ENCODE peak calls at places on chromosome 20, in six cellular contexts. N is HFF-Myc, F is DND-41, S is kidney epithelial cell, U is A549, L is AG04450. M is an unnamed sample.

GRCh38 chr20:58233881-58234528 is 5.6 kb upstream of the ANKRD60 start:
- DNase-seq in F (peak; percentile 41), S (no peak), U (peak; percentile 44), N (no peak), L (no peak), M (no peak)

GRCh38 chr20:13984211-13984610 is 6.2 kb downstream of the SEL1L2 start:
- DNase-seq in U (no peak), L (no peak), S (no peak), F (no peak), N (no peak), M (no peak)

GRCh38 chr20:48292806-48293205 is 507.5 kb upstream of the SULF2 start:
- DNase-seq in F (no peak), U (no peak), L (no peak), N (no peak), S (no peak), M (no peak)

GRCh38 chr20:1264727-1265126 is 1.4 kb upstream of the SNPH start:
- DNase-seq in U (no peak), L (no peak), F (no peak), N (no peak), S (no peak), M (no peak)

GRCh38 chr20:17036546-17036945 is 190.3 kb upstream of the PCSK2 start:
- DNase-seq in N (no peak), S (no peak), F (no peak), U (no peak), L (no peak), M (no peak)

GRCh38 chr20:61804896-61805295 is 260.8 kb downstream of the TAF4 start:
- DNase-seq in L (no peak), N (no peak), U (no peak), F (no peak), S (no peak), M (no peak)

GRCh38 chr20:56343861-56344381 is 14.9 kb upstream of the FAM210B start:
- DNase-seq in F (no peak), L (no peak), S (no peak), N (no peak), U (peak; percentile 55), M (no peak)

GRCh38 chr20:44711237-44711636 is 3.9 kb upstream of the CCN5 start:
- DNase-seq in L (no peak), S (no peak), U (no peak), N (no peak), F (no peak), M (no peak)

GRCh38 chr20:58138395-58138794 is 90.1 kb downstream of the ANKRD60 start:
- DNase-seq in S (no peak), U (no peak), L (no peak), N (no peak), F (no peak), M (no peak)

GRCh38 chr20:14288341-14289330 is 48.8 kb downstream of the FLRT3 start:
- DNase-seq in L (no peak), S (peak; percentile 78), U (peak; percentile 33), N (peak; percentile 1), F (no peak), M (no peak)

GRCh38 chr20:17625246-17626051 is 55.6 kb downstream of the DSTN start:
- DNase-seq in S (no peak), L (no peak), U (no peak), F (no peak), N (no peak), M (no peak)

GRCh38 chr20:53050338-53050737 is 78.2 kb downstream of the TSHZ2 start:
- DNase-seq in U (no peak), F (no peak), N (no peak), L (no peak), S (no peak), M (no peak)

GRCh38 chr20:24677626-24678328 is 208.3 kb downstream of the SYNDIG1 start:
- DNase-seq in U (no peak), L (no peak), N (no peak), S (no peak), F (no peak), M (no peak)

GRCh38 chr20:38260378-38261053 is at the start of gene KIAA1755:
- DNase-seq in F (no peak), U (no peak), N (no peak), L (no peak), S (no peak), M (no peak)
- H3K4me3 ChIP-seq in F (no peak within 1 kb of the TSS), U (no peak within 1 kb of the TSS), N (peak within 1 kb of the TSS; percentile 22), L (peak within 1 kb of the TSS; percentile 58), S (no peak within 1 kb of the TSS), M (peak within 1 kb of the TSS; percentile 24)

GRCh38 chr20:23343590-23343989 is 7.0 kb upstream of the NXT1 start:
- DNase-seq in N (no peak), L (no peak), F (no peak), U (no peak), S (no peak), M (no peak)

GRCh38 chr20:23344336-23344735 is 6.3 kb upstream of the NXT1 start:
- DNase-seq in F (no peak), N (no peak), S (no peak), L (no peak), U (no peak), M (no peak)

GRCh38 chr20:23340524-23340923 is 10.1 kb upstream of the NXT1 start:
- DNase-seq in S (peak; percentile 14), F (peak; percentile 75), N (no peak), L (no peak), U (peak; percentile 83), M (no peak)

GRCh38 chr20:23339986-23340385 is 10.6 kb upstream of the NXT1 start:
- DNase-seq in S (no peak), N (no peak), F (no peak), L (no peak), U (no peak), M (no peak)

GRCh38 chr20:23341073-23341472 is 9.5 kb upstream of the NXT1 start:
- DNase-seq in N (no peak), U (no peak), S (no peak), F (no peak), L (no peak), M (no peak)
- TF ChIP-seq CTCF in N (no peak), U (no peak), S (no peak), F (no peak), L (no peak), M (no peak)

DNA sequence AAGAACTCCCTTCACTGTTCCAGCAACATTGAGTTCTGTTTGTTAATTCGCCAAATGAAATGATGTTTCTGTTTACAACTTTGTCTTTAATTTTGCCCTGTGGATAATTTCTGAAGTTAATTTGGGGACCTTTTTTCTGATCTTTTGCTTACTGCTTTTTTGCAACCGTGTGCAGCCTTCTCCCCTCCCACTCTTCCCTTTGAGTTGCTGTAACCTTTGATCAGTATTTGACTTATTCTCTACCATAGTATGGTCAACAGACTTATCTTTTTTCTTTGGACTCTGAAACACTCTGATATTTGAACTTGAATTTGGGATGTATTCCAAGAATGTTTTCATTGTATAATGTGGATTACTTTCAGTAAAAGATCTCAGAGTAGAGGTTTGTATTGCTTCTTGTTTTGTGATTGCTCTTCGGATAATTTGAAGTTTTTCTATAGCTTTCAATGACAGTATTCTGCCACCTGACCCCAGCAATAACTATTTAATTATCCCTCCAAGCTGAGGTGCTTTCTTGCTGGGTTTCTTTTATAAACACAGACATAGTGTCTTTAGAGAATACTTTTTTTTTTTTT is 46.2 kb downstream of the LRRN4 start:
- DNase-seq in N (no peak), S (no peak), F (no peak), U (no peak), L (no peak), M (no peak)
- H3K4me3 ChIP-seq in N (peak overlapping the region; percentile 85), S (peak overlapping the region; percentile 90), F (peak overlapping the region; percentile 82), U (peak overlapping the region; percentile 70), L (peak overlapping the region; percentile 80), M (peak overlapping the region; percentile 85)

DNA sequence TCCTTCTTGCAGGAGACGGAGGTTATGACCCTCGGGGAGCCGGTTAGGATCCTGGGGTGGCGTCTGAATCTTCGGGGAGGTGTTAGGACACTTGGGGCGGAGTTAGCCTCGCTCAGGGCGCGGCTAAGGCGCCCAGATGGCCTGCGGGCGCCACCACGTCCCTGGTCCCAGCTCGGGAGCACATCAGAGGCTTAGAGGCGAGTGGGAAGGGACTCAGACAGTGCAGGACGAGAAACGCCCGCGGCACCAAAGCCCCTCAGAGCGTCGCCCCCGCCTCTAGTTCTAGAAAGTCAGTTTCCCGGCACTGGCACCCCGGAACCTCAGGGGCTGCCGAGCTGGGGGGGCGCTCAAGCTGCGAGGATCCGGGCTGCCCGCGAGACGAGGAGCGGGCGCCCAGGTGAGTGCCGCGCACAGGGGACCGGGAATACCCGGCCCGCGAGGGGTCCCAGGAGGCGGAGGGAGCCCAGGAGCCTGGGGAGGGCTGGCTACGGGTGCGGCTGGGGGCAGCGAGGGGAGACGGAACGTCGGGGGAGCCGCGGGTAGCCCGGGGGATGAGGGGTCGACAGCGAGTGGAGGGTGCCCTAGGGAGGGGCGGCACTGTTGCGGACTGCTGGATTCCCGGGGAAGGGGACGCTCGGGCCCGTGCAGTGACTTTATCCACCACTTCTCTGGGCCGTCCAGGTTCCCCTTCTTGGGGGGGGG is at the start of gene HCK:
- DNase-seq in F (no peak), N (no peak), S (no peak), U (peak; percentile 31), L (no peak), M (no peak)
- TF ChIP-seq CTCF in F (no peak), N (no peak), S (no peak), U (no peak), L (no peak), M (no peak)

DNA sequence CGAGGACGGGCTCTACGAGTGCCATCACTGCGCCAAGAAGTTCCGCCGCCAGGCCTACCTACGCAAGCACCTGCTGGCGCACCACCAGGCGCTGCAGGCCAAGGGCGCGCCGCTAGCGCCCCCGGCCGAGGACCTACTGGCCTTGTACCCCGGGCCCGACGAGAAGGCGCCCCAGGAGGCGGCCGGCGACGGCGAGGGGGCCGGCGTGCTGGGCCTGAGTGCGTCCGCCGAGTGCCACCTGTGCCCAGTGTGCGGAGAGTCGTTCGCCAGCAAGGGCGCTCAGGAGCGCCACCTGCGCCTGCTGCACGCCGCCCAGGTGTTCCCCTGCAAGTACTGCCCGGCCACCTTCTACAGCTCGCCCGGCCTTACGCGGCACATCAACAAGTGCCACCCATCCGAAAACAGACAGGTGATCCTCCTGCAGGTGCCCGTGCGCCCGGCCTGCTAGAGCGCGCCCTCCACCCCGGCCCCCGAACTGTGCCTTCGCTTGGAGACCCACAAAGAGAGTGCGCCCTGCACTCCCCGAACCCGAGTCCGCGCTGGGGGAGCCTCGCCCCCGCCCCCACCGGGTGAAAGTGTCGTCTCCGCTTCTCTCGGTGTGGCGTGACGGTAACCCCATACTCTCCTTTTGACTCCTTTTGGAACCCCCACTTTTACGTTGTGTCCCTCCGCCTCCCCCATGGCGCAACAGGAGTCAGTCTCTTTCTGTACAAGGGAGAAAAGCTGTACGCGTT is 1.6 kb downstream of the INSM1 start:
- DNase-seq in L (no peak), F (no peak), N (no peak), U (no peak), S (no peak), M (no peak)
- H3K4me3 ChIP-seq in L (no peak overlapping the region), F (no peak overlapping the region), N (no peak overlapping the region), U (peak overlapping the region; percentile 44), S (no peak overlapping the region), M (no peak overlapping the region)

DNA sequence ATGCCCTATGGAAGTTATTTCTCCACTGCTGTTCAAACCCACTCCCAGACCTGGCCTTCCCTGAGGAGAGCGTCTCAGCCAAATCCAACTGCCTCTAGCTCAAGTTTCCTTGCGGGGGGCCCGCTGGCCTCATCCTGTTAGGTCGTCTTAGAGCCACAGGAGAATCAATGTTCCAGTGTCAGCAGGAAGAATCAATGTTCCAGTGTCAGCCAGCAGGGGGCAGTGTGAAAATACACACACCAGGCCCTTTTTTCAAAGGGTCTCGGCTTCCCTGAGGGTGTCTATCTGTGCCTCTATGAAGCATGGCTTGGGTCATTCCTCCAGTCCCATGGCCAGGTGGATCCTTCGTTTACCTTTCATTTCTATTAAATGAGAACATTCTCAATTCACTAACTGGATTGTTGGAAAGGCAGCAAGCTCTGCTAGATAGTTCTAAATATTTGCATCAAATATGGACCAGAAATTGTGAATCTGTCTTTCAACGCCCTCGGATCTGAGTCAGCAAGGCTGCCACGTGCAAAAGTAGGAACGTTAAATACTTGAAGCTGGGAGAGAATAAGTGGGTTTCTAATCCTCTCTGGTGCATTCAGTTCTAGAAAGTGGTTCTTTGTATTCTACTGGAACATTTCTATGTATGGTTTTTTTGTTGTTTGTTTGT is 19.2 kb downstream of the PRND start:
- DNase-seq in F (peak; percentile 78), U (peak; percentile 66), S (no peak), N (no peak), L (no peak), M (no peak)
- TF ChIP-seq CTCF in F (peak; percentile 94), U (peak; percentile 89), S (peak; percentile 72), N (peak; percentile 81), L (peak; percentile 67), M (peak; percentile 78)